ENCODE peak calls at places on chromosomes 6 and 20, in seven cellular contexts. F is heart left ventricle, N is fibroblast of lung, B is fibroblast of the aortic adventitia, T is A549, P is adrenal gland, Z is brain microvascular endothelial cell. M is an unnamed sample.

GRCh38 chr6:16252696-16253299 is 14.4 kb downstream of the GMPR start:
- DNase-seq in F (no peak), N (no peak), B (no peak), T (no peak), P (no peak), Z (no peak), M (no peak)

GRCh38 chr6:110542311-110543024 is 66.1 kb upstream of the SLC22A16 start:
- DNase-seq in F (peak), N (no peak), B (peak), T (no peak), P (no peak), Z (no peak), M (no peak)

GRCh38 chr6:37998366-37998765 is 178.8 kb downstream of the ZFAND3 start:
- DNase-seq in F (no peak), N (no peak), B (no peak), T (no peak), P (no peak), Z (no peak), M (no peak)

GRCh38 chr6:148803979-148804378 is 57.1 kb downstream of the UST start:
- DNase-seq in F (no peak), N (no peak), B (peak), T (no peak), P (no peak), Z (peak), M (no peak)

GRCh38 chr6:84774174-84775158 is 10.1 kb upstream of the TBX18 start:
- DNase-seq in F (peak), N (no peak), B (no peak), T (peak), P (no peak), Z (peak), M (no peak)

GRCh38 chr20:23233341-23233740 is 117.2 kb upstream of the NXT1 start:
- DNase-seq in F (no peak), N (no peak), B (no peak), T (no peak), P (no peak), Z (no peak), M (no peak)

GRCh38 chr6:16494781-16495180 is 256.4 kb downstream of the GMPR start:
- DNase-seq in F (no peak), N (no peak), B (no peak), T (no peak), P (no peak), Z (no peak), M (no peak)

GRCh38 chr6:94341173-94341572 is 921.8 kb upstream of the EPHA7 start:
- DNase-seq in F (no peak), N (no peak), B (no peak), T (no peak), P (no peak), Z (no peak), M (no peak)

GRCh38 chr6:22363966-22364296 is 67.1 kb upstream of the PRL start:
- DNase-seq in F (no peak), N (no peak), B (no peak), T (no peak), P (no peak), Z (no peak), M (no peak)

GRCh38 chr6:6026513-6027205 is 19.9 kb upstream of the NRN1 start:
- DNase-seq in F (no peak), N (no peak), B (no peak), T (no peak), P (no peak), Z (no peak), M (no peak)

GRCh38 chr20:38167851-38168760 is 3.0 kb upstream of the TGM2 start:
- DNase-seq in F (peak), N (peak), B (peak), T (peak), P (peak), Z (peak), M (peak)

GRCh38 chr20:44264287-44264686 is 17.2 kb downstream of the GDAP1L1 start:
- DNase-seq in F (no peak), N (no peak), B (no peak), T (no peak), P (no peak), Z (no peak), M (no peak)

GRCh38 chr20:41175201-41175651 is 37.9 kb downstream of the PLCG1 start:
- DNase-seq in F (no peak), N (no peak), B (no peak), T (no peak), P (peak), Z (no peak), M (no peak)

GRCh38 chr6:41723178-41723935 is 12.1 kb downstream of the TFEB start:
- DNase-seq in F (peak), N (peak), B (peak), T (peak), P (peak), Z (peak), M (no peak)
- TF ChIP-seq CTCF in F (no peak), N (no peak), B (no peak), T (no peak), P (no peak), Z (peak), M (no peak)

GRCh38 chr6:31354248-31354647 is 2.7 kb downstream of the HLA-B start:
- DNase-seq in F (no peak), N (no peak), B (no peak), T (no peak), P (no peak), Z (no peak), M (no peak)

GRCh38 chr6:31354788-31355539 is 2.0 kb downstream of the HLA-B start:
- DNase-seq in F (no peak), N (no peak), B (no peak), T (no peak), P (no peak), Z (no peak), M (no peak)

GRCh38 chr6:31356216-31356945 is 598 bp downstream of the HLA-B start:
- DNase-seq in F (peak), N (peak), B (peak), T (no peak), P (peak), Z (no peak), M (no peak)

GRCh38 chr6:31356946-31357466 is at the start of gene HLA-B:
- DNase-seq in F (peak), N (peak), B (peak), T (peak), P (peak), Z (peak), M (peak)

GRCh38 chr6:31355540-31355988 is 1.4 kb downstream of the HLA-B start:
- DNase-seq in F (no peak), N (no peak), B (no peak), T (no peak), P (no peak), Z (no peak), M (no peak)
- H3K4me3 ChIP-seq in F (peak), N (peak), B (peak), T (no peak), P (no peak), Z (no peak), M (no peak)

GRCh38 chr6:85864453-85865401 is 222.0 kb upstream of the SYNCRIP start:
- DNase-seq in F (no peak), N (peak), B (peak), T (no peak), P (peak), Z (no peak), M (no peak)
- TF ChIP-seq CTCF in F (peak), N (peak), B (peak), T (no peak), P (no peak), Z (peak), M (no peak)

DNA sequence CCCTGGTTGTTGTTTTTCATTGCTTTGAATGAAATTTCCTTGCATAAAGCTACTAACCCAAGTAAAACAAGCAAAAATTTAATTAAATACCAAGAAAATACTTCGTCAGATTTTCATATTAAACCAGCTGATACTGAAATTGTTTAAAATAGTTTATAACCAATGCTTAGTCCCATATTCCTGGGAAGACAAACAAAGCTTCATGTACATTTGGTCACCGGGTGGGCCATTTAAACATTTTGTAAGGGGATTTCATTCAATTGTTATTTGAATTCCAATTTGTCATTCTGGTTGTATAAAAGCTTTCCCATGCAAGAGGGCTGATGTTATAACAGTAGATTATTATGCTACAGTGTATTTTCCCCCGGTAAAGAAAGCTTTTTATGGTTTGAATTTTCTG is 578 bp upstream of the RBBP9 start:
- DNase-seq in F (no peak), N (no peak), B (no peak), T (no peak), P (no peak), Z (no peak), M (no peak)
- H3K4me3 ChIP-seq in F (no peak), N (no peak), B (no peak), T (no peak), P (no peak), Z (no peak), M (no peak)

DNA sequence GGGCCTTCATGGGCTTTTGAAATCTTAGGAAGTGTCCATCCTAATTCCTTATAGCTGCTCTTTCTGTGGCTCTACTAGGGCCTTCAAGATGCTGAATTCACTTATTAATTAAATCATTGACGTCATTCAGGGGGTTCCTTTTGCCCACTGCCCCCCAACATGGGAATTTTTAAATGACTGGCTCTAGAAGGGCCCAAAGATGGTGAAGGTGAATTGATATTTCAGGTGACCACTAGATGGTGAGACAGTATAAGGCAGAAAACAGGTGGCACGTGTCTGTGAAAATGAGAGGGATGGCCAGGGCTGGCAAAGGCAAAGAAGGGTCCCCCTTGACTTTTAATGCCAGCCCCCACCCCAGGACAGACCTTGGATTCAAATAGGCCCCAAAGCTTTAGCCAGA is 11.8 kb downstream of the GNAS start:
- DNase-seq in F (no peak), N (no peak), B (no peak), T (no peak), P (no peak), Z (no peak), M (no peak)
- TF ChIP-seq CTCF in F (no peak), N (peak), B (no peak), T (peak), P (no peak), Z (peak), M (peak)

GRCh38 chr20:51022227-51022802 is 592 bp downstream of the KCNG1 start:
- DNase-seq in F (no peak), N (no peak), B (no peak), T (no peak), P (no peak), Z (no peak), M (no peak)
- H3K4me3 ChIP-seq in F (peak), N (peak), B (peak), T (peak), P (no peak), Z (peak), M (peak)

GRCh38 chr6:50145125-50145524 is 95.4 kb upstream of the DEFB112 start:
- DNase-seq in F (no peak), N (peak), B (no peak), T (peak), P (no peak), Z (no peak), M (no peak)
- TF ChIP-seq CTCF in F (peak), N (peak), B (peak), T (peak), P (peak), Z (peak), M (peak)

DNA sequence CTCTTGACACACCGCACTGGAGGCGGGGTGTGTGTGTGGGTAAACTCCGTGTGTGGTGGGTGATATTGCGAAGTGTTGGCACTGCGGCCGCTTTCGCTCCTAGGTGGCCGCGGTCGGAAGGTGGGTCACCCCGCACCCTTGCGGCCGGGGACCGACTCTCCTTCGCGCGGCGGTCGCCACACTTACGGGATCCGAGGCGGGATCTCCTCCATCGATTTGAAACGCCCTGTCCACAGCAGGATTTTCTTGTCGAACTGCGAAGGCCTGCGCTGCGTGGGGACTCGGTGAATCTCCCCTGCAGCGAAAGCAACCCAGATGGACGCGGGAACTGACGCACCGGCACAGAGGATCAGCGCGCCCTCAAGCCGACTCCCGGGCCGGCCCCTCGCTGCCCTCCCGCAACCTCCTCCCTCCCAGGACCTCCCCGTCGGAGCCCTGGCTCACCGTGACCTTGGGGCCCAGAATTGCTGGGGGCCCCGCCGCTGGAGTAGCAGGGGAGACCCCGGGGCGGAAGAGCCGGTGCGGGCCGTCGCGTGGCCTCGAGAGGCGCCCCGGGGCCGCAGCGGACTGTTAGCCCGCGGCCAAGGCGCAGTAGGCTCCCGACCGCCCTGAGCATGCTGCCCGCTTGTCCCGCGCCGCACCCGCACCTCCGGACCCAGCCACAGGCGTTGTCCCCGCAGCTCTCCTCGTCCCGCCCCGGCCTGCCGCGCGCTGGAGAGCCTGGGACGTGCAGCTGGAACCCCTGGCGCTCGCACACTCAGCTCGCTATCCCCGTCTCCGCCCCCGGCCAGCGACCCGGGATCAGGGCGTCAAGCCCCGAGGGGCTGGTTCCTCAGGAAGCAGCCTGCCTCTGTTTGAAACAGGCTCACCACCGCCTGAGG is at the start of gene FAM162B:
- DNase-seq in F (peak), N (peak), B (no peak), T (no peak), P (peak), Z (peak), M (no peak)
- H3K4me3 ChIP-seq in F (peak), N (peak), B (peak), T (peak), P (no peak), Z (peak), M (peak)

DNA sequence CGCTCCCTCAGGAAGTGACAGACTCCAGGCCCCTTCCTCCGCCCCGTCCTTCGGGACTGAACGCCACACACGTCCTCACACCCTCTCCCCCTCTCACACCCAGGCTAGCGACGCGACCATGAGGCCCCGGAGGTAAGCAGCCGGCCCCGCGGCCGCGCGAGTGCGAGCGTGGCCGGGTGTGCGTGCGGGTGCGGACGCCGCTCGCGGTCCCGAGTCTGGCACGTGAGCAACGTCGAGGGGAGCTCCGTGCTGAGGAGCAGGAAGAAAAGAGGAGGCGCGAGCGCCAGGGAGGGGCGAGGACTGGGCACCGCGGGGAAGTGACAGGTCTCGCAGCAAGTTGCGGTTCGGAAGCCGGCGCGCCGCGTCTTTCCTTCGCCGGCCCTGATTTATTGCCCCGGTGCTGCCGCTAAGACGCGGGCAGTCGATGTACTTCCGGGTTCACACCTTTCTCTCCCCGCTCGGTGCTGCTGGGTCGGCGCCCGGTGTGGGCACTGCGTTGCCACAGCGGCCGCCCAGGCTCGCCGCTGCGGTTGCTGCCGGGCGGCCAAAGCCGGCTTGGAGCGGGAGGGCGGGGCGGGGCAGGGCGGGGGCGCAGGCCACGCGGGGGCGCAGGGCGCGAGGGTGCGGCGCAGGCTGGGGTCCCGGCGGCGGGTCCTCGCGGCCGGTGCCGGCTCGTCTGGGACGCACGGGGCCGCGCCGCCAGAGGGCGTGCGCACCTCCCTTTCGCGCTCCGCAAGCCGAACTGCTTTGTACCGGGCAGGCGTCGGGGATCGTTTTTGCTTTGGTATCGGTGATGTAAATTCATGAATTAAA is 15.8 kb upstream of the LIN28B start:
- DNase-seq in F (no peak), N (peak), B (peak), T (no peak), P (no peak), Z (no peak), M (no peak)
- TF ChIP-seq CTCF in F (peak), N (peak), B (peak), T (no peak), P (peak), Z (peak), M (peak)

DNA sequence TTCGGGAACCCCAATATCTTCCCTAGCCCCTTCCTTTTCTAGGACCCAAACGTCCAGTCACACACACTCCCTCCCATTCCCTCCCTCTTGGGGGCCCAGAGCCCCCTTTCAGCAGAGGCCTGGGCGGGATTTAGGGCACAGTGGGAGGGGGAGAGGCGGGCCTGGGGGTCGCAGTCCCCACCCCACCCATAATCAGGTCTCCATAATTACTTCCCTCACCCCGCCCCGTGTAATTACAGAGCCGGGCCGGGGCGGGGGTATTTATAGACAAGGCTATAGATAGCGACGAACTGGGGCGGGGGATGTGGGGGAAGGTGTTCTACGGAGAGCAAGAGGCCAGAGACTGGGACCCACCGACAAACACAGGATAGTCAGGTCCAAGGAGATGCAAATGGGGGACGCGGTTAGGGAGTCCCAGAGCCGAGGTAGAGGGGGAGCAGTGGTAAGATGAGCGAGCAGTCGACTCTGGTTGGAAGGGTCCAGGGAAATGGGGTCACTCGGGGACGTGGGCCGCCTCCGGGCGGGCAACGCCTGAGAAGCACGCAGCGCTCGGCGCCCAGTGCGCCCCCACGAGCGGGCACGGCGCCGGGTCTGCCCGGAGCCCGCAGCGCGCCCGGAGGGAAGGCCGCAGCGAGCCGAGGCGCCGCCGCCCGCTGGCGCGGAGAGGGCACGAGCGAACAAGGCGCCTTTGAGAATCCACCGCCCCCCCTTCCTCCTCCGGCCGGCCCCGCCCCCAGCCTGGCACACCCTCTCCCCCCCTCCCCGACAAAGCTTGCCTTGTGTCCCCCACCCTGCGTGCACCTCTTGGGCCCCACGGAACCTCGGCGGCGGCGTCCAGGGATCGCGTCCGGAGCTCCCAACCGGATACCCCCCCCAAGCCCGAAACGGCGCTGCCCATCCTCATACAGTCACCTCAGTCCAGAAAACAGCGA is 670 bp upstream of the COL11A2 start:
- DNase-seq in F (no peak), N (no peak), B (no peak), T (no peak), P (no peak), Z (no peak), M (no peak)
- H3K4me3 ChIP-seq in F (peak), N (peak), B (peak), T (no peak), P (no peak), Z (peak), M (peak)